ENCODE peak calls at places on chromosomes 5 and 9, in four cellular contexts. P, H, I and L are unnamed samples. For H3K27me3 and H3K9me1, the result is how much of the 10 kb centered on the place peaks cover.

GRCh38 chr5:146039420-146039819 is 66.0 kb downstream of the PLAC8L1 start:
- DNase-seq in P (no peak), H (no peak), I (no peak), L (no peak)

GRCh38 chr5:150428106-150428876 is 15.6 kb upstream of the CD74 start:
- DNase-seq in P (peak), H (peak), I (no peak), L (no peak)

GRCh38 chr5:115209279-115209678 is 39.6 kb upstream of the TRIM36 start:
- DNase-seq in P (no peak), H (no peak), I (peak), L (no peak)

GRCh38 chr5:174998131-174998730 is 273.8 kb downstream of the MSX2 start:
- DNase-seq in P (no peak), H (no peak), I (no peak), L (no peak)

GRCh38 chr5:123950701-123951100 is 438.7 kb downstream of the CSNK1G3 start:
- DNase-seq in P (no peak), H (no peak), I (peak), L (no peak)

GRCh38 chr5:163342301-163342700 is 95.1 kb upstream of the CCNG1 start:
- DNase-seq in P (no peak), H (no peak), I (no peak), L (no peak)

GRCh38 chr5:77957931-77958476 is 181.9 kb upstream of the TBCA start:
- DNase-seq in P (no peak), H (no peak), I (no peak), L (no peak)

GRCh38 chr9:7403839-7404238 is 395.7 kb downstream of the DMAC1 start:
- DNase-seq in P (no peak), H (no peak), I (no peak), L (no peak)

GRCh38 chr5:136518174-136518573 is 152.8 kb upstream of the TRPC7 start:
- DNase-seq in P (no peak), H (no peak), I (no peak), L (no peak)

GRCh38 chr5:65199988-65200668 is 281.6 kb downstream of the ADAMTS6 start:
- DNase-seq in P (peak), H (no peak), I (peak), L (no peak)

GRCh38 chr5:71483355-71483754 is 27.9 kb downstream of the BDP1 start:
- DNase-seq in P (peak), H (no peak), I (peak), L (peak)

GRCh38 chr5:103674321-103674720 is 111.7 kb upstream of the NUDT12 start:
- DNase-seq in P (no peak), H (no peak), I (no peak), L (no peak)

GRCh38 chr5:169760229-169760628 is 123.2 kb downstream of the DOCK2 start:
- DNase-seq in P (no peak), H (no peak), I (no peak), L (no peak)

GRCh38 chr5:136133416-136134383 is 1.1 kb downstream of the SMAD5 start:
- DNase-seq in P (peak), H (peak), I (peak), L (no peak)

GRCh38 chr5:130546216-130546615 is 618.8 kb downstream of the HINT1 start:
- DNase-seq in P (no peak), H (no peak), I (no peak), L (no peak)

GRCh38 chr5:94830520-94830919 is 212.1 kb downstream of the SLF1 start:
- DNase-seq in P (peak), H (peak), I (no peak), L (no peak)

GRCh38 chr9:133428579-133429215 is 6.5 kb downstream of the ADAMTS13 start:
- DNase-seq in P (no peak), H (peak), I (no peak), L (no peak)

GRCh38 chr5:35478856-35479682 is 138.6 kb upstream of the SPEF2 start:
- DNase-seq in P (peak), H (no peak), I (peak), L (no peak)

GRCh38 chr5:76556511-76557221 is 66.5 kb downstream of the F2RL2 start:
- DNase-seq in P (no peak), H (no peak), I (no peak), L (no peak)

GRCh38 chr9:16964228-16964627 is 93.8 kb upstream of the BNC2 start:
- DNase-seq in P (no peak), H (no peak), I (peak), L (peak)

GRCh38 chr5:102718819-102719218 is 36.3 kb upstream of the PAM start:
- DNase-seq in P (no peak), H (no peak), I (no peak), L (peak)

GRCh38 chr9:117411547-117411946 is 3.3 kb downstream of the ASTN2 start:
- DNase-seq in P (no peak), H (peak), I (peak), L (no peak)
- H3K27me3 ChIP-seq in P (under half), H (under half), I (under half), L (under half)

DNA sequence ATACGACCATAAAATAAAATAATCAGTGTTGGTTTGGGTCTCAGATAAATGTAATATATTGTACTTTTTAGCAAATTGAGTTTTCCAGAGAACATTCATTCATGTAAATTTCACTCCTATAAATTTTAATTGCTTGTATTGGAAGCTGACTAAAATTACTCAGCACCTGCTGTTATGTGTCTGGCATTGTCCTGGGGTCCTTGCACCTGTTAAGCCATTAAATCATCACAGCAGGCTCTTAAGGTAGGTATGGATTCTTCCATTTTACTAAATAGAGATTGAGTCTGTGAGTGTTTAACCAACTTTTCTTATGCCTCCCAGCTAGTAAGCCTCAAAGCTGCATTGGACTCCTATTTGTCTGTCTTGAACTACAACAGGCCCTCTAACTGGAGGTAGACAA is 78.8 kb downstream of the PARP8 start:
- DNase-seq in P (no peak), H (no peak), I (no peak), L (no peak)
- H3K4me3 ChIP-seq in P (no peak), H (no peak), I (no peak), L (no peak)

GRCh38 chr5:88999853-89000252 is 116.9 kb upstream of the MEF2C start:
- DNase-seq in P (no peak), H (no peak), I (no peak), L (no peak)

GRCh38 chr5:88996366-88996765 is 113.4 kb upstream of the MEF2C start:
- DNase-seq in P (no peak), H (no peak), I (no peak), L (no peak)
- H3K9me1 ChIP-seq in P (under half), H (under half), I (under half), L (under half)

DNA sequence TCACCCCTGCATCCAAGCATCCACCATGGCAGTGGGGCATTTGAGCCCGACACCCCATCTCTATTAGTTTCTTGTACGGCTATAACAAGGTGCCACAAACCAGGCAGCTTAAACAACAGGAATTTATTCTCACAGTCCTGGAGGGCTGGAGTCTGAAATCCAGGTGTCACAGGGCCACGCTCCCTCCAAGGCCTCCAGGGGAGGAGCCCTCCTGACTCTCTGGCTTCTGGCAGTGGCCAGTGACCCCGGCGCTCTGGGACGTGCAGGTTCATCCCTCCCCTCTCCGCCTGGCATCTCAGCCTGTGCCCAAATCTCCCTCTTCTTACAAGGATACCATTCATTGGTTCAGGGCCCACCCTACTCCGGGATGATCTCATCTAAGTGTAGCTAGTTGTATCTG is 394.5 kb upstream of the IRX1 start:
- DNase-seq in P (no peak), H (no peak), I (no peak), L (no peak)
- H3K27me3 ChIP-seq in P (under half), H (under half), I (under half), L (under half)

GRCh38 chr9:14907360-14907685 is 2.9 kb downstream of the FREM1 start:
- DNase-seq in P (no peak), H (no peak), I (no peak), L (no peak)

GRCh38 chr9:14911046-14911445 is 818 bp upstream of the FREM1 start:
- DNase-seq in P (no peak), H (no peak), I (no peak), L (no peak)

GRCh38 chr9:14910178-14910805 is at the start of gene FREM1:
- DNase-seq in P (peak), H (no peak), I (no peak), L (no peak)

GRCh38 chr9:14908221-14909206 is 1.7 kb downstream of the FREM1 start:
- DNase-seq in P (no peak), H (no peak), I (no peak), L (no peak)

DNA sequence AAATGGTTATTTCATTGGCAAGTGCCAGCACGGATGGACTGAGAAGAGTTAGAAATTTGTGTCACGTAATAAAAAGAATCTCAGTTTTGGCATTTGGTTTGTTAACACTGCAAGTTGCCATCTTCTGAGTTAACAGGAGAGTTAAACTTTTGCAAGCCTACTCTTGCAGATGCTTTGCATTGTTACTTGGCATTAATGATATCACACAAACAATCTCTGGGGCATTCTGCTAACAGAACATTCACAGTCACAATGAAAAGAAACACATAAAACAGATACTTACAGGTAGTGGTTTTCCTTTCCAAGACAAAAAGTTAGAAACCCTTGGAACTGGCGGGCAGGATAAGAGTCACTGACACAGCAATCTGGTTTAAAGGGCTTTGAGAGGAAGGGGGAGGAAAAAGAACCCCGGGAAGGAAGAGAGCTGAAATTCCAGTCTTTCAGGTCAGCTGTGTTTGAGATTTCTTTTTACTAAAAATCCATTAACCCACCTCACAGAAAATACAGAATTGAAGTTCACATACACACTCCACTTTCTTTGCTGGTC is 524 bp downstream of the FREM1 start:
- DNase-seq in P (peak), H (no peak), I (no peak), L (no peak)
- H3K4me3 ChIP-seq in P (no peak), H (no peak), I (no peak), L (no peak)

GRCh38 chr5:90565491-90565890 is 6.9 kb downstream of the ADGRV1 start:
- DNase-seq in P (no peak), H (no peak), I (no peak), L (no peak)
- H3K9me1 ChIP-seq in P (under half), H (under half), I (under half), L (under half)

DNA sequence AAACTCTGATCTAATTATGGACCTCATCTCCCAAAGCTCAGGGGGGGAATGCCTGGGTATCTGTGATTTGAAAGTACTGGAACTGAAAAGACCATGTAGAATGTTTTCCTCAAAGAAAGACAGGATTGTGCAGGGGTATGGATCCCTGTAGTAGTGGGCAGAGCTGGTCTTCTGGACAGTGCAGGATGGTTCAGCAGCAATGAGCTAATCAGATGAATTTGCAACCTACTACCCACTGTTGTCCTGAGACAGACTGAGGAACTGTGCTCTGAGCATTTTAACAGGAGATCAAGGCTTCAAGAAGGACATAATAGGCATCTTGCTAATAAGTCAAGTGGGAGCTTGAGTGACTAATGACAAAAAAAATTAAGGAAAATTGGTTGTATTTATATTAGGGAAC is 61.7 kb downstream of the FYB1 start:
- DNase-seq in P (no peak), H (no peak), I (no peak), L (no peak)
- H3K27me3 ChIP-seq in P (under half), H (under half), I (under half), L (under half)

DNA sequence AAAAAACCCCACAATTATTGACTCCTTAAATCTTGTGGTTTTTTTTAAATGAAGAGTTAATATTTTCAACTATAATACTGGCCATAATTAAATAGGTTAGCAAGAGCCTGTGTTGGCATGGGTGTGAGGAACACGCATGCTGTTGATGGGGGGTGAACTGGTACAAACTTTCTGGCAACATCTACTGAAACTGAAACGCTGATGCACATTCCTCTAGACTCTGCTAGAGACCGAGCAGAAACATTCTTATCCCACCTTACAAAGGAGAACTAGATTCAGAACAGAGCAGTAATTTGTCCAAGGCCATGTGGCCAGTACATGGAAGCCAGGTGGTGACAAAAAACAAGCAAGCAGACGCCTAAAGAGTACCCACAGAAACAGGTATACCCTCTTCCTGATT is 2.4 kb downstream of the BICD2 start:
- DNase-seq in P (no peak), H (no peak), I (no peak), L (no peak)
- H3K4me3 ChIP-seq in P (no peak), H (peak), I (no peak), L (peak)

DNA sequence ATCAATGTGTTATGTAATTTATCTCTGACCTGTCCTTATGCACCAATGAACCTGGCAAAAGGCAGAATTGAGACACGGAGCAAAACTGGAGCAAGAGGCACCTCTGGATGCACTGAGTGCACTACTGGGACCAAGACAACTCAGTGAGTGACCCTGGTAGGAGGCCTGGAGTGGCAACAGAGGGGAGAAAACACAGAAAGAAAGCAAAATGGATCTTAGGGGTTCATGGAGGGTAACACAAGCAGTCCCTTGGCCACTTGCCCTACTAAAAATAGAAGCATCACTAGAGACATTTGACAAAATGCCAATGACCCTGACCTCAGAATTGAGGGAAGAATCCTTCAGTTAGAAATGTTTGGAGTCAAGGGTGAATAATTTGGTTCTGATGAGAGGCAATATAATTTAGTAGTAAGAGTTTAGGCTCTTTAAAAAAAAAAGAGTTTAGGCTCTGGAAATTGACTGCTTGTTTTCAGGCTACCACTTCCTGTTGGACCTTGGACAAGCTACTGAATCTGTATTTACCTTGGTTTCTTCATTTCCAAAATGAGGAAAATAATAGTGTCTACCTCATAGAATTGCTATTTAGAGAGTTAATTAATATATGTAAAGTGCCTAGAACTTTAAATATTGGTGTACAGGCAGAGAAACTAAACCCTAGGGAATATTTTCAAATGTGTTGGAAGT is 234.9 kb upstream of the TARS1 start:
- DNase-seq in P (no peak), H (no peak), I (no peak), L (no peak)
- H3K9me1 ChIP-seq in P (under half), H (under half), I (under half), L (under half)

GRCh38 chr5:66810151-66810550 is 214.0 kb downstream of the MAST4 start:
- DNase-seq in P (no peak), H (no peak), I (no peak), L (no peak)
- H3K27me3 ChIP-seq in P (under half), H (under half), I (under half), L (under half)